ENCODE peak calls at places on chromosomes 7 and 10, in four cellular contexts. S, I, J and F are unnamed samples.

GRCh38 chr10:67476201-67476600 is 219.8 kb downstream of the CTNNA3 start:
- DNase-seq in J (no peak), I (no peak), S (no peak), F (no peak)

GRCh38 chr10:17257466-17258321 is 29.7 kb downstream of the VIM start:
- DNase-seq in J (peak), I (peak), S (peak), F (peak)

GRCh38 chr7:45224832-45225231 is 67.2 kb downstream of the RAMP3 start:
- DNase-seq in I (no peak), S (no peak), J (no peak), F (no peak)

GRCh38 chr7:36128448-36129047 is 24.5 kb upstream of the EEPD1 start:
- DNase-seq in I (peak), S (no peak), J (peak), F (peak)

GRCh38 chr7:159036916-159037605 is 107.6 kb downstream of the VIPR2 start:
- DNase-seq in I (no peak), J (no peak), S (no peak), F (no peak)

GRCh38 chr10:55183993-55184392 is 383.0 kb upstream of the PCDH15 start:
- DNase-seq in S (no peak), J (no peak), I (no peak), F (no peak)

GRCh38 chr10:8811201-8811600 is 756.7 kb downstream of the GATA3 start:
- DNase-seq in I (no peak), S (no peak), J (no peak), F (no peak)

GRCh38 chr7:24762771-24763170 is 5.5 kb upstream of the GSDME start:
- DNase-seq in I (no peak), S (no peak), J (no peak), F (no peak)

GRCh38 chr7:137882261-137882668 is 35.5 kb upstream of the DGKI start:
- DNase-seq in I (peak), S (no peak), J (no peak), F (peak)

GRCh38 chr7:29866490-29866930 is 60.2 kb downstream of the WIPF3 start:
- DNase-seq in J (no peak), S (no peak), I (no peak), F (no peak)

GRCh38 chr10:122911889-122912484 is 1.6 kb downstream of the FAM24A start:
- DNase-seq in I (peak), J (no peak), S (peak), F (no peak)

GRCh38 chr7:108347616-108348015 is 108.6 kb downstream of the NRCAM start:
- DNase-seq in S (no peak), J (no peak), I (peak), F (no peak)

GRCh38 chr7:24249266-24249665 is 34.7 kb upstream of the NPY start:
- DNase-seq in I (no peak), J (no peak), S (no peak), F (no peak)

GRCh38 chr10:104406715-104407517 is 53.3 kb downstream of the CFAP58 start:
- DNase-seq in J (no peak), I (peak), S (no peak), F (peak)

GRCh38 chr10:132585732-132586722 is 48.4 kb downstream of the INPP5A start:
- DNase-seq in J (no peak), S (no peak), I (no peak), F (no peak)

GRCh38 chr10:68167271-68167670 is 58.0 kb downstream of the MYPN start:
- DNase-seq in S (no peak), I (no peak), J (no peak), F (no peak)

GRCh38 chr7:151117041-151117440 is 30.8 kb downstream of the AGAP3 start:
- DNase-seq in S (no peak), J (no peak), I (no peak), F (no peak)

GRCh38 chr7:144842377-144842851 is 6.6 kb upstream of the TPK1 start:
- DNase-seq in S (no peak), J (no peak), I (peak), F (no peak)

GRCh38 chr7:88431861-88432260 is 125.2 kb upstream of the STEAP4 start:
- DNase-seq in S (no peak), I (no peak), J (no peak), F (no peak)

GRCh38 chr7:124354206-124354605 is 321.3 kb upstream of the TMEM229A start:
- DNase-seq in S (no peak), I (no peak), J (no peak), F (no peak)

GRCh38 chr10:13340626-13341370 is 7.3 kb downstream of the SEPHS1 start:
- DNase-seq in J (no peak), S (no peak), I (no peak), F (no peak)

GRCh38 chr10:72107325-72108003 is 19.1 kb upstream of the SPOCK2 start:
- DNase-seq in S (no peak), J (no peak), I (peak), F (no peak)

GRCh38 chr10:32929634-32930033 is 28.4 kb downstream of the ITGB1 start:
- DNase-seq in I (no peak), J (no peak), S (no peak), F (no peak)

GRCh38 chr10:94225589-94225988 is 137.2 kb downstream of the NOC3L start:
- DNase-seq in I (no peak), J (no peak), S (no peak), F (no peak)
- TF ChIP-seq CTCF in I (no peak), J (no peak), S (no peak), F (no peak)

GRCh38 chr7:95517458-95517857 is 31.7 kb downstream of the ASB4 start:
- DNase-seq in S (no peak), J (no peak), I (no peak), F (no peak)
- TF ChIP-seq CTCF in S (no peak), J (no peak), I (no peak), F (no peak)

GRCh38 chr7:64180989-64181388 is 26.0 kb upstream of the ZNF735 start:
- DNase-seq in J (no peak), S (no peak), I (no peak), F (no peak)
- TF ChIP-seq CTCF in J (peak), S (no peak), I (no peak), F (no peak)

GRCh38 chr7:76166404-76167255 is 35.1 kb upstream of the SRRM3 start:
- DNase-seq in J (peak), S (peak), I (peak), F (peak)
- TF ChIP-seq CTCF in J (peak), S (no peak), I (no peak), F (peak)

GRCh38 chr7:101234636-101235035 is 3.0 kb downstream of the CLDN15 start:
- DNase-seq in J (no peak), I (no peak), S (no peak), F (no peak)

GRCh38 chr7:101233907-101234547 is 3.6 kb downstream of the CLDN15 start:
- DNase-seq in S (no peak), I (no peak), J (no peak), F (no peak)

GRCh38 chr7:101235522-101235921 is 2.1 kb downstream of the CLDN15 start:
- DNase-seq in I (no peak), S (no peak), J (no peak), F (no peak)

GRCh38 chr7:101236292-101236691 is 1.3 kb downstream of the CLDN15 start:
- DNase-seq in I (no peak), J (no peak), S (no peak), F (no peak)

DNA sequence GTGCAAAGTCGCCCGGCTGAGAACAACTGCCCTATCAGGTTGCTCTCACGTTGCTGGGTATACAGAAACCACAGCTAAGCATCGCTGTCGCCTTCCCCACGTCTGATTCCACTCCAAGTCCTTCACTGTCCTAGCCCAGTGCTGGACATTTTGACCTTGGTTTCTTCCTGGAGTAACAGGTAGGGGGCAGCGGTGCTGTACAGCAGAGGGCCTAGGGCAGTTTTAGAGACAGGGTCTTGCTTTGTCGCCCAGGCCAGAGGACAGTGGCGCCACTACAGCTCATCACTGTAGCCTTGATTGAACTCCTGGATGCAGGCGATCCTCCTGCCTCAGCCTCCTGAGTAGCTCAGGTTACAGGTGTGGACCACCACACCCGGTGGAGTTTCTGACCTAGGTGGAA is 2.6 kb downstream of the CLDN15 start:
- DNase-seq in S (no peak), I (no peak), J (no peak), F (no peak)
- TF ChIP-seq CTCF in S (no peak), I (peak), J (no peak), F (peak)

DNA sequence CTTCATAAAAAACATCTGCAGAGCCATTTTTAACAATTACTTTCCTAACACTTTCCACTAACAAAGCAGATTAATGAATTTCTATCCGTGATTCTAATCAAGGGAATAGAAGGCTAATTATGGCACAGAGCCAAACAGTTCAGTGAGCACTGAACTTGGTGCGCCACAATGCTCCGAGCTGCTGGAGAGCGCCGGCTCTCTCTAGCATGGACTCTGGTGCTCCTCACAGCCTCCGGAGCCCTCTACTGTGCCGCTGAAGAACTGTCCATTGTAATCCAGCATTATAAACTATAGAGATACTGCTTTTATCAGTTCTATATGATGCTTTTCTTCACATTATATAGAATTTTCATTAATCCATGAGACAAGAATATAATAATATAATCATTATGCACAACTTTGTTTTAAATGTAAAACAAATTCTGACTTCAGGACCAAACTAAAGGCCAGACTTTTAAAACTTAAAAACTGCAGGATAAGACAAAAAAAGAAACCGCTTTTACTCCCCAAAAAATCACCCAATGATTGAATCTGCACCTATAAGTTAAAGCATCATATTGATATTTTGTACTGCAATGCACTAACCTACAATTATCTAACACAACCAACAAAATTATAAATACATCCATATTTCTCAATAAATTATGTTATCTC is 123.6 kb downstream of the RNF32 start:
- DNase-seq in J (peak), S (no peak), I (peak), F (peak)
- TF ChIP-seq CTCF in J (peak), S (no peak), I (peak), F (peak)

GRCh38 chr7:100545636-100546128 is 6.7 kb downstream of the AGFG2 start:
- DNase-seq in I (peak), S (no peak), J (no peak), F (peak)
- TF ChIP-seq CTCF in I (no peak), S (no peak), J (no peak), F (no peak)

DNA sequence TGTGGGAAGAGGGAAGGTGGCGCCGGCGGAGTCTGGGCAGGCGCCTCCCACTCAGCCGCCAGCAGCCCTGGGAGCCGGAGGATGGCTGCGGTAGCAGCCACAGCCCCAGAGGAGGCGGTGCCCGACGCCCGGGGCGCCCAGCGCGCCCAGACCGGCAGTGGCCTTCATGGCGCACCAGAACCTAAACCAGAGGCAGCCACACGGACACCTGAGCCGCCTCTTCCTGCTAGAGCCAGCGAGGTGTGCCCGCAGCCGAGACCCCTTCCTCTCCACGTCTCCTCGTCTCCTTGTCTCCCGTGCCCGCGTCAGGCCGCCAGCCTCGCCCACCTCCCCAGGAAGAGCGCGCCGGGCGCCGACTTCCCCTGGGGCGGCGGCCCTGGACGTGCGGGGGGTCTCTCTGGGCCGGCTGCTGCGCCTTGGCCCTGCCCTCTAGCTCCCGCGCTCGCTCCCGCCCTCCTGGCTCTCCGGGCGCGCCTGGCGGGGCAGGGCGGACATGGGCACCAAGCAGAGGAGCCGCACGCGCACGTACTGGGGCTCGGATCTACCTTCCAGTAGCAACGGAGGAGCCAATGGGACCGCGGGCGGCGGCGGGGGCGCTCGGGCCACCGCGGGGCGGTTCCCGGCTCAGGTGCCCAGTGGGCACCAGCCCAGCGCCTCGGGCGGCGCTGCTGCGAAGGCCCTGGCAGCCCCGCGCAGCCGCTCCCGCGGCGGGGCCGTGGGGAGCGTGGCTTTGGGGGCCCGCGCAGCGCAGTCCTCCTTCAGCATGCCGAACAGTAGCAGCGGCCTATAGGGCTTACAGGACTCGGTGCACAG is 33.0 kb upstream of the SFTPD start:
- DNase-seq in J (peak), I (peak), S (no peak), F (no peak)
- TF ChIP-seq CTCF in J (no peak), I (no peak), S (no peak), F (no peak)

DNA sequence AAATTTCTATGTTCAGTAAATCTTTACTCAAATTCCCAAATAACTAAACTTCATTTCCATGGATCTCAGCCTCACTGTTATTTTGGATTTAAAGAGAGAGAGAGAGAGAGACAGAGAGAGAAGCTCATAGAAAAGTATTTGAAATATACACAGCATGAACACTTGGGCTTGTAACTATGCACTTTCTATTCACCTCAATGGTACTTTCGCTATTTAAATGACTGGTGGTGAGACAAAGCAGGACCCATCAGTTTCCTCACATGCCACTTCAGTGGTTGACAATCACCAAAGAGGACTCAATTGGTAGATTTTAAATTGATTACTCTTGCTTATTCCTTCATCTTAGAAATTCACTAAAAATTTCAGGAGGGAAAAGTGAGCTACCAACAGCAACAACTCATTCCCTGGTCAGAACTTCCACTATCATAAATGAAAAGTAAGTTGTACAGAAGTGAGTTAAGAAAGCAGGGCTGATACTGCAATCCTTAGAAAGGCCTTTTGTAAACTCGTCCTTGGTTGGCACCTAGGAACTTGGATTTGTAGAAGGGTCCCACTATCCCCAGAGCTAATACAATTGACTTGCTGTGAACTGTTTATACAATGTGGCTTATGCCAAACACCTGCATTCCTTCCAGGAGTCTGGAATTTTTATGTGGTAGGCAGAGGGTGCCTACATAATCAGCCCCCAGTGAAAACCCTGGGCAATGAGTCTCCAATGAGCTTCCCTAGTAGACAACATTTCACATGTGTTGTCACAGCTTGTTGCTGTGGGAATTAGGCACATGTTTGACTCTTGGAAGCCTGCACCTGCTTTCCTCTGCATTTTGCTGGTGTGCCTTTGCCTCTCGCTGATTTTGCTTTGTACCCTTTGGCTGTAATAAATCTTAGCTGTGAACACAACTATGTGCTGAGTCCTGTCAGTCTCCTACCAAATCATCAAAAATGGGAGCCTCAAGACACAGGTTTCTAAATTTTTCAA is 10.8 kb downstream of the ERLIN1 start:
- DNase-seq in S (no peak), J (no peak), I (no peak), F (no peak)
- TF ChIP-seq CTCF in S (no peak), J (no peak), I (no peak), F (no peak)